ENCODE peak calls at places on chromosomes 2 and 18, in nine cellular contexts. L is choroid plexus epithelial cell, G is left ventricle myocardium inferior, Y is NCI-H446, N is GM12864, B is NCI-H1436, T is left kidney, O is stomach, M is astrocyte of the spinal cord. I is an unnamed sample.

GRCh38 chr18:63234432-63234831 is 85.1 kb downstream of the BCL2 start:
- DNase-seq in L (no peak), G (no peak), Y (no peak), N (no peak), B (no peak), T (no peak), O (no peak), M (no peak), I (no peak)

GRCh38 chr2:172101707-172102158 is 967 bp downstream of the DLX2 start:
- DNase-seq in L (no peak), G (no peak), Y (no peak), N (no peak), B (no peak), T (peak; percentile 47), O (no peak), M (no peak), I (peak; percentile 34)

GRCh38 chr2:63613391-63613901 is 24.7 kb downstream of the MDH1 start:
- DNase-seq in L (peak; percentile 51), G (no peak), Y (no peak), N (no peak), B (no peak), T (no peak), O (no peak), M (no peak), I (no peak)

GRCh38 chr18:31489311-31489710 is 8.7 kb upstream of the DSG2 start:
- DNase-seq in L (no peak), G (no peak), Y (no peak), N (no peak), B (no peak), T (no peak), O (no peak), M (peak; percentile 27), I (no peak)

GRCh38 chr2:240156026-240156390 is 15.6 kb upstream of the OTOS start:
- DNase-seq in L (no peak), G (no peak), Y (no peak), N (no peak), B (no peak), T (no peak), O (no peak), M (no peak), I (no peak)

GRCh38 chr2:214255046-214255445 is 155.8 kb upstream of the VWC2L start:
- DNase-seq in L (no peak), G (no peak), Y (no peak), N (no peak), B (no peak), T (no peak), O (no peak), M (no peak), I (no peak)

GRCh38 chr2:53202063-53202462 is 565.5 kb upstream of the CHAC2 start:
- DNase-seq in L (peak; percentile 79), G (no peak), Y (peak; percentile 72), N (no peak), B (no peak), T (peak; percentile 86), O (no peak), M (peak; percentile 80), I (peak; percentile 53)

GRCh38 chr2:163778045-163778753 is 42.4 kb upstream of the FIGN start:
- DNase-seq in L (peak; percentile 95), G (no peak), Y (peak; percentile 13), N (no peak), B (no peak), T (no peak), O (peak; percentile 53), M (peak; percentile 93), I (no peak)

GRCh38 chr2:150120271-150120950 is 367.1 kb downstream of the RND3 start:
- DNase-seq in L (peak; percentile 24), G (no peak), Y (no peak), N (no peak), B (peak; percentile 24), T (no peak), O (no peak), M (no peak), I (no peak)

GRCh38 chr2:78676921-78677696 is 348.4 kb upstream of the REG3G start:
- DNase-seq in L (peak; percentile 7), G (no peak), Y (no peak), N (no peak), B (no peak), T (no peak), O (no peak), M (no peak), I (no peak)

GRCh38 chr2:96923810-96924774 is 54.2 kb upstream of the SEMA4C start:
- DNase-seq in L (no peak), G (no peak), Y (no peak), N (no peak), B (no peak), T (peak; percentile 35), O (no peak), M (no peak), I (no peak)

GRCh38 chr18:60070631-60071030 is 170.8 kb downstream of the PMAIP1 start:
- DNase-seq in L (peak; percentile 60), G (no peak), Y (no peak), N (no peak), B (no peak), T (no peak), O (no peak), M (peak; percentile 71), I (no peak)

GRCh38 chr2:88437010-88437409 is 15.5 kb downstream of the FOXI3 start:
- DNase-seq in L (no peak), G (no peak), Y (no peak), N (no peak), B (no peak), T (no peak), O (no peak), M (no peak), I (no peak)

GRCh38 chr2:30927561-30928075 is 120.4 kb upstream of the CAPN13 start:
- DNase-seq in L (no peak), G (no peak), Y (no peak), N (no peak), B (no peak), T (no peak), O (no peak), M (no peak), I (peak; percentile 63)

GRCh38 chr18:75915941-75916640 is 488.6 kb upstream of the SMIM21 start:
- DNase-seq in L (no peak), G (no peak), Y (no peak), N (no peak), B (peak; percentile 84), T (peak; percentile 94), O (no peak), M (no peak), I (peak; percentile 48)

GRCh38 chr18:37294951-37295350 is 270.6 kb downstream of the CELF4 start:
- DNase-seq in L (peak; percentile 19), G (no peak), Y (peak; percentile 43), N (no peak), B (no peak), T (peak; percentile 42), O (no peak), M (no peak), I (no peak)

GRCh38 chr18:79533146-79533545 is 137.4 kb downstream of the NFATC1 start:
- DNase-seq in L (no peak), G (no peak), Y (no peak), N (no peak), B (no peak), T (no peak), O (no peak), M (no peak), I (no peak)

GRCh38 chr2:45643095-45643494 is 8.4 kb upstream of the PRKCE start:
- DNase-seq in L (peak; percentile 15), G (no peak), Y (no peak), N (no peak), B (no peak), T (peak; percentile 44), O (no peak), M (no peak), I (no peak)

GRCh38 chr2:223032187-223033142 is 19.5 kb upstream of the KCNE4 start:
- DNase-seq in L (no peak), G (no peak), Y (no peak), N (no peak), B (no peak), T (no peak), O (no peak), M (peak; percentile 23), I (no peak)

GRCh38 chr2:29463181-29463900 is 348.1 kb downstream of the CLIP4 start:
- DNase-seq in L (peak; percentile 94), G (no peak), Y (no peak), N (no peak), B (no peak), T (no peak), O (no peak), M (peak; percentile 72), I (no peak)

GRCh38 chr18:63319383-63320040 is at the start of gene BCL2:
- DNase-seq in L (peak; percentile 47), G (peak; percentile 31), Y (peak; percentile 23), N (no peak), B (peak; percentile 14), T (peak; percentile 78), O (no peak), M (peak; percentile 57), I (peak; percentile 55)

GRCh38 chr18:23998018-23998417 is 16.5 kb upstream of the TTC39C start:
- DNase-seq in L (no peak), G (no peak), Y (no peak), N (no peak), B (no peak), T (no peak), O (no peak), M (no peak), I (peak; percentile 57)

GRCh38 chr2:53610260-53610659 is 157.3 kb upstream of the CHAC2 start:
- DNase-seq in L (no peak), G (no peak), Y (no peak), N (no peak), B (no peak), T (no peak), O (no peak), M (no peak), I (peak; percentile 19)

GRCh38 chr2:127197475-127198385 is 22.4 kb downstream of the CYP27C1 start:
- DNase-seq in L (peak; percentile 75), G (peak; percentile 44), Y (peak; percentile 51), N (peak; percentile 21), B (peak; percentile 28), T (peak; percentile 85), O (peak; percentile 69), M (peak; percentile 59), I (peak; percentile 22)

GRCh38 chr2:205772983-205773382 is 90.7 kb downstream of the NRP2 start:
- DNase-seq in L (no peak), G (no peak), Y (peak; percentile 37), N (no peak), B (peak; percentile 70), T (no peak), O (peak; percentile 49), M (no peak), I (no peak)

I was measured in G401.